ENCODE peak calls at places on chromosome 21, in six cellular contexts. B, I, H, E, D and Y are unnamed samples.

GRCh38 chr21:21807598-21807903 is 809.3 kb downstream of the NCAM2 start:
- DNase-seq in B (no peak), I (no peak), H (no peak), E (no peak), D (no peak), Y (no peak)

GRCh38 chr21:41477641-41478318 is 30.2 kb downstream of the TMPRSS2 start:
- DNase-seq in B (no peak), I (no peak), H (no peak), E (no peak), D (no peak), Y (no peak)

GRCh38 chr21:14306143-14306907 is 76.6 kb downstream of the HSPA13 start:
- DNase-seq in B (no peak), I (no peak), H (no peak), E (no peak), D (peak; percentile 28), Y (peak; percentile 43)

GRCh38 chr21:38351961-38352521 is 95.2 kb downstream of the KCNJ15 start:
- DNase-seq in B (peak; percentile 3), I (no peak), H (no peak), E (no peak), D (no peak), Y (peak; percentile 72)

GRCh38 chr21:44711327-44712202 is at the start of gene TSPEAR:
- DNase-seq in B (no peak), I (no peak), H (no peak), E (no peak), D (no peak), Y (no peak)

GRCh38 chr21:20023199-20023598 is 975.0 kb upstream of the NCAM2 start:
- DNase-seq in B (no peak), I (no peak), H (no peak), E (no peak), D (no peak), Y (no peak)

GRCh38 chr21:40504825-40505224 is 342.1 kb downstream of the DSCAM start:
- DNase-seq in B (no peak), I (no peak), H (no peak), E (no peak), D (no peak), Y (no peak)

GRCh38 chr21:44729336-44730027 is 18.1 kb upstream of the TSPEAR start:
- DNase-seq in B (no peak), I (no peak), H (no peak), E (no peak), D (no peak), Y (no peak)

GRCh38 chr21:16942703-16943102 is 570.1 kb upstream of the CXADR start:
- DNase-seq in B (no peak), I (no peak), H (no peak), E (peak; percentile 35), D (peak; percentile 0), Y (peak; percentile 26)

GRCh38 chr21:44418108-44418875 is 37.0 kb upstream of the LRRC3 start:
- DNase-seq in B (no peak), I (no peak), H (no peak), E (no peak), D (no peak), Y (no peak)

GRCh38 chr21:17495680-17496079 is 17.2 kb upstream of the CXADR start:
- DNase-seq in B (no peak), I (no peak), H (no peak), E (peak; percentile 71), D (no peak), Y (no peak)

GRCh38 chr21:28758883-28759242 is 233.8 kb downstream of the LTN1 start:
- DNase-seq in B (no peak), I (no peak), H (no peak), E (no peak), D (no peak), Y (no peak)

GRCh38 chr21:37983336-37984095 is 67.3 kb upstream of the KCNJ6 start:
- DNase-seq in B (peak; percentile 7), I (no peak), H (no peak), E (no peak), D (no peak), Y (no peak)

GRCh38 chr21:40668535-40669275 is 178.3 kb downstream of the DSCAM start:
- DNase-seq in B (no peak), I (no peak), H (no peak), E (no peak), D (no peak), Y (no peak)

GRCh38 chr21:21200103-21200938 is 202.1 kb downstream of the NCAM2 start:
- DNase-seq in B (no peak), I (peak; percentile 47), H (no peak), E (no peak), D (no peak), Y (peak; percentile 84)

GRCh38 chr21:39891111-39891510 is 23.9 kb downstream of the PCP4 start:
- DNase-seq in B (no peak), I (no peak), H (no peak), E (no peak), D (no peak), Y (no peak)

GRCh38 chr21:17708541-17709265 is 96.0 kb upstream of the BTG3 start:
- DNase-seq in B (no peak), I (no peak), H (no peak), E (no peak), D (no peak), Y (no peak)

GRCh38 chr21:41171210-41171609 is 3.2 kb downstream of the BACE2 start:
- DNase-seq in B (no peak), I (no peak), H (no peak), E (no peak), D (no peak), Y (peak; percentile 69)

GRCh38 chr21:31204801-31205200 is 139.3 kb downstream of the TIAM1 start:
- DNase-seq in B (no peak), I (no peak), H (no peak), E (no peak), D (no peak), Y (no peak)

GRCh38 chr21:17784604-17785402 is 34.4 kb downstream of the C21orf91 start:
- DNase-seq in B (no peak), I (no peak), H (peak; percentile 99), E (no peak), D (peak; percentile 81), Y (no peak)

GRCh38 chr21:16908087-16908486 is 604.8 kb upstream of the CXADR start:
- DNase-seq in B (no peak), I (no peak), H (no peak), E (no peak), D (no peak), Y (no peak)

GRCh38 chr21:39660596-39660995 is 47.9 kb downstream of the B3GALT5 start:
- DNase-seq in B (peak; percentile 43), I (no peak), H (no peak), E (no peak), D (no peak), Y (peak; percentile 43)

GRCh38 chr21:41367598-41368360 is 6.0 kb downstream of the MX2 start:
- DNase-seq in B (no peak), I (no peak), H (peak; percentile 86), E (no peak), D (peak; percentile 11), Y (no peak)

GRCh38 chr21:44677881-44678280 is 4.1 kb downstream of the KRTAP12-1 start:
- DNase-seq in B (no peak), I (no peak), H (no peak), E (no peak), D (no peak), Y (no peak)

GRCh38 chr21:19992540-19992939 is 1005.7 kb upstream of the NCAM2 start:
- DNase-seq in B (no peak), I (no peak), H (no peak), E (no peak), D (no peak), Y (no peak)

GRCh38 chr21:40355076-40355475 is 487.8 kb downstream of the PCP4 start:
- DNase-seq in B (no peak), I (no peak), H (no peak), E (no peak), D (no peak), Y (no peak)

DNA sequence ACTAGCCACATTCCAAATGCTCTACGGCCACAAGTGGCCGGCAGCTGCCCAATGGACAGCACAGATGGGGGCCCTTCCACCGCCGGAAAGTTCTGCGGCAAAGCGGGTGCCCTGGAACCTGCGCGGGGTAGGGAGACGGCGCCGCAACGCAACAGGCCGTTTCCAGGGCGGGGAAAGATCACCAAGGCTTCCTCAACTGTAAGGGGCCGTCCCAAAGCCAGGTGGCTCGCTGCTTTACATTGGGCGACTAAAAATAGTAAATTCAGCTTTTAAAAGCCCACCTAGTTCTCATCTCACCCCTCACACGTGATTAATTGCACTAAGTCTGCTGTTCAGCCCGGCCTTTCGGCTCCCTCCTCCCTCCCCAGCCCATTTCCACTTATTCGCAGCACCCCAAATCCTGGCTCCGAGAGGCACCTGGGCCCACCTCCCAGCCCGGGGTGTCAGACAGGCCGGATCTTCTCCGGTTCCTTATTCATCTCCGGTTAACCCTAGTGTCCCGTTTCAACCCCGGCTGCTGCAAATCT is 643 bp downstream of the CFAP298 start:
- DNase-seq in B (peak; percentile 7), I (peak; percentile 51), H (no peak), E (no peak), D (peak; percentile 63), Y (peak; percentile 39)
- TF ChIP-seq MYC in B (no peak), I (no peak), H (no peak), E (no peak), D (peak; percentile 6), Y (no peak)

GRCh38 chr21:35083246-35083645 is 34.1 kb upstream of the RUNX1 start:
- DNase-seq in B (no peak), I (no peak), H (no peak), E (no peak), D (no peak), Y (no peak)

GRCh38 chr21:35086357-35086756 is 37.3 kb upstream of the RUNX1 start:
- DNase-seq in B (no peak), I (no peak), H (no peak), E (no peak), D (no peak), Y (peak; percentile 53)

GRCh38 chr21:35084869-35085268 is 35.8 kb upstream of the RUNX1 start:
- DNase-seq in B (peak; percentile 3), I (no peak), H (no peak), E (no peak), D (no peak), Y (peak; percentile 73)

GRCh38 chr21:35090403-35090802 is 41.3 kb upstream of the RUNX1 start:
- DNase-seq in B (no peak), I (no peak), H (no peak), E (no peak), D (no peak), Y (no peak)

GRCh38 chr21:35088235-35088865 is 39.2 kb upstream of the RUNX1 start:
- DNase-seq in B (no peak), I (no peak), H (no peak), E (no peak), D (no peak), Y (no peak)
- TF ChIP-seq MYC in B (no peak), I (no peak), H (no peak), E (no peak), D (no peak), Y (no peak)

GRCh38 chr21:42609806-42610205 is 43.6 kb upstream of the PDE9A start:
- DNase-seq in B (no peak), I (peak; percentile 63), H (peak; percentile 83), E (no peak), D (peak; percentile 36), Y (no peak)
- TF ChIP-seq MYC in B (no peak), I (no peak), H (no peak), E (no peak), D (no peak), Y (no peak)

DNA sequence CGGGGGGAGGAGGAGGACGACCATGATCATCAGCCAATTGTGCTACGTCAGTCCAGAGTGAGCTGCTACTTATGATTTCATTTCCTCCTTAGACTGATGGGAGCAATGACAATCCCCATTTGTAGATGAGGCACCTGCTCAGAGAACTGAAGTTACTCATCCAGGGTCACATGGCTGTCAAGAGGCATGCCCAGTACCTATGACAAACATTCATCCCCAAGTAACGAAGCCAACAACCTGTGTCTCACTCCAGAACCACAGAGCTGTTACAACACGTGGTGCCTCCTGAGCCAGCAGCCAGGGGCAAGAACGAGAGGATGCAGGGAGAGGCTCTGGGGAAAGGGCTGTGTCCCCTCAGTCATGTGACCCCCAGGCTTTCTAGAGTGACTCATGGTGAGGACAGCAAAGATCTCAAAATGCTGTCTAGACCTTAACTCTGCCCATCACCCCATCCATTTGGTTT is 93.6 kb downstream of the SIM2 start:
- DNase-seq in B (no peak), I (no peak), H (no peak), E (no peak), D (peak; percentile 8), Y (no peak)
- TF ChIP-seq MYC in B (no peak), I (no peak), H (no peak), E (no peak), D (no peak), Y (no peak)